ENCODE peak calls at places on chromosomes 7 and 10, in ten cellular contexts. Q is aorta, P is adrenal gland, M is Peyer's patch, G is psoas muscle, R is OCI-LY7, E is neuronal stem cell, F is mucosa of descending colon, B is heart right ventricle, I is BE2C. N is an unnamed sample.

GRCh38 chr7:22732556-22733126 is 5.6 kb downstream of the IL6 start:
- DNase-seq in B (no peak), R (peak; percentile 12), F (no peak), P (no peak), M (no peak), E (no peak), I (no peak), G (no peak), Q (no peak), N (no peak)

GRCh38 chr10:133378251-133379096 is 588 bp upstream of the PAOX start:
- DNase-seq in G (peak; percentile 72), B (peak; percentile 65), R (peak; percentile 33), F (peak; percentile 91), E (peak; percentile 68), P (peak; percentile 71), I (peak; percentile 60), M (peak; percentile 88), Q (peak; percentile 90), N (peak; percentile 90)

GRCh38 chr7:66557214-66558200 is 71.2 kb upstream of the KCTD7 start:
- DNase-seq in P (peak; percentile 76), G (peak; percentile 75), M (peak; percentile 85), B (peak; percentile 57), E (peak; percentile 51), Q (peak; percentile 93), I (peak; percentile 84), R (peak; percentile 58), F (peak; percentile 85), N (peak; percentile 86)

GRCh38 chr10:7855205-7855604 is 36.9 kb downstream of the TAF3 start:
- DNase-seq in F (no peak), I (no peak), B (no peak), E (peak; percentile 41), G (no peak), P (no peak), M (no peak), Q (no peak), R (no peak), N (no peak)

GRCh38 chr7:1567082-1567771 is 2.6 kb downstream of the PSMG3 start:
- DNase-seq in F (peak; percentile 69), M (peak; percentile 86), G (no peak), Q (no peak), B (no peak), E (no peak), R (no peak), P (no peak), I (no peak), N (no peak)

GRCh38 chr10:43395571-43396060 is 13.4 kb downstream of the HNRNPF start:
- DNase-seq in I (peak; percentile 54), G (no peak), R (peak; percentile 66), P (peak; percentile 36), F (no peak), E (no peak), B (no peak), M (peak; percentile 74), Q (no peak), N (no peak)

GRCh38 chr10:44306762-44307161 is 78.1 kb downstream of the CXCL12 start:
- DNase-seq in I (no peak), F (no peak), R (peak; percentile 15), B (no peak), M (no peak), E (no peak), Q (no peak), G (no peak), P (no peak), N (no peak)

GRCh38 chr7:97006146-97006950 is 995 bp downstream of the DLX6 start:
- DNase-seq in B (no peak), Q (no peak), R (no peak), M (no peak), G (no peak), I (peak; percentile 85), E (peak; percentile 65), F (peak; percentile 18), P (peak; percentile 26), N (no peak)

GRCh38 chr10:119616879-119617580 is 20.3 kb upstream of the TIAL1 start:
- DNase-seq in B (peak; percentile 21), Q (no peak), M (no peak), P (no peak), G (peak; percentile 18), F (peak; percentile 10), E (no peak), I (no peak), R (no peak), N (no peak)

GRCh38 chr10:125411724-125412123 is 251.4 kb upstream of the CTBP2 start:
- DNase-seq in E (no peak), B (no peak), G (no peak), F (no peak), M (no peak), R (no peak), I (no peak), Q (no peak), P (no peak), N (no peak)

GRCh38 chr10:44756235-44756634 is 154.9 kb upstream of the TMEM72 start:
- DNase-seq in Q (no peak), B (no peak), I (no peak), M (no peak), G (no peak), R (no peak), E (no peak), F (no peak), P (no peak), N (no peak)

GRCh38 chr10:109881481-109881880 is 41.8 kb downstream of the XPNPEP1 start:
- DNase-seq in Q (no peak), R (no peak), M (no peak), B (no peak), F (no peak), I (no peak), E (no peak), G (no peak), P (no peak), N (no peak)

GRCh38 chr7:132145466-132145865 is 430.8 kb downstream of the PLXNA4 start:
- DNase-seq in I (no peak), B (peak; percentile 20), M (no peak), R (no peak), G (peak; percentile 43), F (peak; percentile 7), E (peak; percentile 24), P (peak; percentile 13), Q (peak; percentile 81), N (no peak)

GRCh38 chr10:42304341-42304740 is 334.0 kb downstream of the ZNF33B start:
- DNase-seq in B (no peak), G (no peak), Q (no peak), M (no peak), R (no peak), F (no peak), P (no peak), I (no peak), E (peak; percentile 59), N (no peak)

DNA sequence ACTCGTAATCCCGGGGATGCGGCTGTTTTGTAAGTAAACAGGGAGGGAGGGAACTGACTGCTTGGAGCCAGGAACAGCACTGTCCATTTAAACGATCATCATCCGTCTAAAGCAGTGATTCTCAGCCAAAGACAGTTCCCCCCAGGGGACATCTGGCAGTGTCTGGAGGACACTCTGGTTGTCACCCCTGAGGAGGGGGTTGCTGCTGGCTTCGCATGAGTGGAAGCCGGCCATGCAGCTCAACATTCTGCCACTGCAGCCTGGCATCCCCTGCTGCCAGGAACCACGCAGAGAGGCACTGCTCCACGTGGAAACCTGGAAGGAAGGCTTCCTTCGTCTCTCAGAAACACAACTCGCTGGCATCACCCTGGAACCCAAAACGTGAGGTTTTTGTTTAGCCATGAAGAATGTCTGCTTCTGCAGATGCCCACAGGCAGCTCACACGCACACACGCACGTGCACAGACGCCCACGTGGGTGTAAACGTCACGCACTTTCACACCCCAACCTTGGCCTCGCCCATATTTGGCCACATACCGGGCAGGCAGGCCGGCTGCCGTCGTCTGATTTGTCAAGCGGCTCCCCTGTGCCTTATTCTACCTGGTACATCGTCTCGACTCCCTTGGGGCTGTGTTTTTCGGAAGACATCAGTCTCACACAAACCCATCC is 127.4 kb upstream of the PPP2R2D start:
- DNase-seq in B (no peak), G (no peak), R (no peak), Q (no peak), M (no peak), P (no peak), F (no peak), I (no peak), E (no peak), N (no peak)
- H3K9me3 ChIP-seq in B (peaks cover 2% of the 10 kb centered on the region), G (peaks cover 11% of the 10 kb centered on the region), R (peaks cover 8% of the 10 kb centered on the region), Q (peaks cover 13% of the 10 kb centered on the region), M (no peaks in the 10 kb centered on the region), P (no peaks in the 10 kb centered on the region), F (peaks cover 26% of the 10 kb centered on the region), I (no peaks in the 10 kb centered on the region), E (peaks cover 18% of the 10 kb centered on the region), N (peaks cover 20% of the 10 kb centered on the region)

GRCh38 chr7:156949541-156950380 is at the start of gene NOM1:
- DNase-seq in B (peak; percentile 92), Q (peak; percentile 98), R (peak; percentile 93), F (peak; percentile 93), M (peak; percentile 93), E (peak; percentile 86), G (peak; percentile 93), P (peak; percentile 90), I (peak; percentile 93), N (peak; percentile 96)
- H3K9me3 ChIP-seq in B (no peaks in the 10 kb centered on the region), Q (no peaks in the 10 kb centered on the region), R (peaks cover 5% of the 10 kb centered on the region), F (no peaks in the 10 kb centered on the region), M (no peaks in the 10 kb centered on the region), E (no peaks in the 10 kb centered on the region), G (no peaks in the 10 kb centered on the region), P (no peaks in the 10 kb centered on the region), I (no peaks in the 10 kb centered on the region), N (no peaks in the 10 kb centered on the region)

GRCh38 chr7:64515781-64516180 is 47.1 kb downstream of the ZNF680 start:
- DNase-seq in Q (no peak), I (no peak), B (no peak), G (no peak), E (no peak), M (no peak), F (no peak), R (no peak), P (no peak), N (no peak)
- H3K9me3 ChIP-seq in Q (no peaks in the 10 kb centered on the region), I (no peaks in the 10 kb centered on the region), B (no peaks in the 10 kb centered on the region), G (peaks cover 59% of the 10 kb centered on the region), E (peaks cover 89% of the 10 kb centered on the region), M (no peaks in the 10 kb centered on the region), F (peaks cover 96% of the 10 kb centered on the region), R (peaks cover 82% of the 10 kb centered on the region), P (peaks cover 25% of the 10 kb centered on the region), N (peaks cover 55% of the 10 kb centered on the region)

DNA sequence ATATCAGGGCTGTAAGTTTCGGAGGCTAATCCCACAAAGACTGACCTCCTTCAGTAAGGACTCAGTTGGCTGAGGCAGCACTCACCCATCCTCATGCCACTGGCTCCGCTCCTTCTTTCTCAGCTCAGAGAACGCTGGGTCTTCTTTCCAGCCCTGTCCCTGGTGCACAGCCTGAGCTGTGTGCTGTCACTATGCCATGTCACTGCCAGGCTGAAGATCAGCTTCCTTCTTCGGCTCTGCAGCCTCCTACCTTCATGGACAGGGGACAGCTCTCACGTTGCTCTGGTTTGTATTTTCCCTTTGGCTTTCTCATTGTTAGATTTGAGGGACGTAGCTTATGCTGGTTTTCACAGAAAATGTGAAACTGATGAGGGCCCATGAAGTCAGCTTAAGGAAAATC is 437.3 kb downstream of the GLRX3 start:
- DNase-seq in G (no peak), R (no peak), E (no peak), M (no peak), P (no peak), B (no peak), I (no peak), F (no peak), Q (no peak), N (no peak)
- H3K9me3 ChIP-seq in G (no peaks in the 10 kb centered on the region), R (no peaks in the 10 kb centered on the region), E (no peaks in the 10 kb centered on the region), M (no peaks in the 10 kb centered on the region), P (no peaks in the 10 kb centered on the region), B (no peaks in the 10 kb centered on the region), I (no peaks in the 10 kb centered on the region), F (peaks cover 5% of the 10 kb centered on the region), Q (no peaks in the 10 kb centered on the region), N (no peaks in the 10 kb centered on the region)

GRCh38 chr7:149573519-149573918 is 75.9 kb upstream of the ZNF746 start:
- DNase-seq in G (no peak), P (no peak), B (no peak), F (no peak), Q (no peak), I (no peak), E (no peak), R (peak; percentile 21), M (no peak), N (no peak)
- H3K9me3 ChIP-seq in G (peaks cover 36% of the 10 kb centered on the region), P (no peaks in the 10 kb centered on the region), B (no peaks in the 10 kb centered on the region), F (peaks cover 45% of the 10 kb centered on the region), Q (no peaks in the 10 kb centered on the region), I (peaks cover 3% of the 10 kb centered on the region), E (peaks cover 24% of the 10 kb centered on the region), R (peaks cover 11% of the 10 kb centered on the region), M (no peaks in the 10 kb centered on the region), N (peaks cover 26% of the 10 kb centered on the region)